ENCODE peak calls at places on chromosome 10, in nine cellular contexts. R is astrocyte of the spinal cord, G is COLO829, P is AG08395, I is RKO, Y is left ventricle myocardium superior, E is SHP77, M is NCI-H460, K is spleen. U is an unnamed sample.

GRCh38 chr10:101453791-101454718 is 100.1 kb downstream of the BTRC start:
- DNase-seq in I (no peak), R (peak), Y (no peak), P (no peak), M (no peak), E (no peak), K (no peak), G (no peak), U (no peak)

GRCh38 chr10:36492590-36493510 is 632.5 kb upstream of the ANKRD30A start:
- DNase-seq in E (no peak), R (peak), K (no peak), G (no peak), Y (no peak), I (no peak), P (peak), M (no peak), U (no peak)

GRCh38 chr10:103845983-103846382 is 9.4 kb downstream of the SH3PXD2A start:
- DNase-seq in K (peak), Y (peak), G (no peak), M (no peak), I (no peak), R (no peak), P (no peak), E (no peak), U (no peak)

GRCh38 chr10:126387041-126387908 is 1.0 kb downstream of the ADAM12 start:
- DNase-seq in I (no peak), G (no peak), Y (peak), K (no peak), R (peak), M (peak), E (peak), P (peak), U (peak)

GRCh38 chr10:59289809-59290208 is 72.5 kb downstream of the FAM13C start:
- DNase-seq in E (no peak), R (no peak), K (no peak), Y (no peak), P (no peak), G (no peak), M (no peak), I (no peak), U (no peak)

GRCh38 chr10:26621889-26622681 is 75.4 kb upstream of the PDSS1 start:
- DNase-seq in E (no peak), K (peak), P (peak), M (peak), R (no peak), G (peak), Y (peak), I (no peak), U (no peak)

GRCh38 chr10:90087197-90088007 is 386.0 kb downstream of the KIF20B start:
- DNase-seq in R (peak), I (peak), Y (no peak), E (no peak), M (no peak), G (no peak), K (no peak), P (no peak), U (peak)

GRCh38 chr10:83988435-83988834 is 150.9 kb upstream of the GHITM start:
- DNase-seq in I (no peak), P (no peak), M (no peak), Y (no peak), E (no peak), K (no peak), G (no peak), R (no peak), U (no peak)

GRCh38 chr10:6035926-6036575 is 26.1 kb downstream of the IL2RA start:
- DNase-seq in R (no peak), Y (no peak), G (no peak), I (no peak), P (no peak), K (no peak), M (no peak), E (no peak), U (no peak)

GRCh38 chr10:52443419-52444388 is 129.6 kb downstream of the DKK1 start:
- DNase-seq in Y (no peak), M (no peak), I (no peak), R (peak), E (no peak), G (peak), P (peak), K (no peak), U (peak)

GRCh38 chr10:32582946-32583345 is 137.0 kb downstream of the CCDC7 start:
- DNase-seq in K (no peak), Y (no peak), R (no peak), P (no peak), M (peak), G (no peak), I (no peak), E (no peak), U (no peak)

GRCh38 chr10:109940553-109940952 is 17.2 kb upstream of the XPNPEP1 start:
- DNase-seq in G (no peak), Y (no peak), P (no peak), E (no peak), M (no peak), K (no peak), R (no peak), I (no peak), U (no peak)

GRCh38 chr10:75493464-75493863 is 62.0 kb downstream of the LRMDA start:
- DNase-seq in Y (no peak), R (no peak), P (peak), I (no peak), E (no peak), K (no peak), M (no peak), G (no peak), U (no peak)

GRCh38 chr10:15433850-15434537 is 62.9 kb upstream of the FAM171A1 start:
- DNase-seq in G (peak), R (peak), I (peak), P (peak), E (peak), K (no peak), M (peak), Y (no peak), U (peak)

GRCh38 chr10:43046288-43046991 is 30.4 kb upstream of the RET start:
- DNase-seq in I (no peak), R (no peak), G (no peak), P (no peak), Y (peak), E (no peak), M (no peak), K (no peak), U (no peak)

GRCh38 chr10:110081914-110082313 is 74.1 kb downstream of the ADD3 start:
- DNase-seq in M (no peak), K (no peak), G (no peak), P (peak), R (peak), Y (peak), I (no peak), E (no peak), U (peak)

U was measured in foreskin melanocyte.